ENCODE peak calls at places on chromosomes 5 and 9, in six cellular contexts. J is cardiac muscle cell, M is psoas muscle, D is neural progenitor cell, V is HCT116, G is gastrocnemius medialis. X is an unnamed sample.

GRCh38 chr5:79621056-79621455 is 8.8 kb downstream of the TENT2 start:
- DNase-seq in J (no peak), M (no peak), D (no peak), V (no peak), G (no peak), X (no peak)

GRCh38 chr9:5971740-5972139 is 43.7 kb downstream of the RANBP6 start:
- DNase-seq in J (no peak), M (no peak), D (no peak), V (no peak), G (no peak), X (no peak)

GRCh38 chr5:132808448-132808847 is 4.7 kb upstream of the SOWAHA start:
- DNase-seq in J (no peak), M (no peak), D (no peak), V (no peak), G (no peak), X (no peak)

GRCh38 chr5:1670342-1670741 is 129.3 kb downstream of the MRPL36 start:
- DNase-seq in J (no peak), M (no peak), D (no peak), V (no peak), G (no peak), X (no peak)

GRCh38 chr5:97243352-97243751 is 60.3 kb upstream of the RIOK2 start:
- DNase-seq in J (no peak), M (no peak), D (no peak), V (no peak), G (no peak), X (no peak)

GRCh38 chr9:93471135-93471534 is 17.8 kb upstream of the FAM120AOS start:
- DNase-seq in J (no peak), M (no peak), D (no peak), V (no peak), G (no peak), X (no peak)

GRCh38 chr9:89317282-89317681 is 1.0 kb upstream of the SECISBP2 start:
- DNase-seq in J (no peak), M (no peak), D (no peak), V (no peak), G (no peak), X (no peak)

GRCh38 chr5:59798862-59799667 is 94.5 kb downstream of the PDE4D start:
- DNase-seq in J (no peak), M (no peak), D (no peak), V (no peak), G (no peak), X (no peak)

GRCh38 chr5:14593326-14594036 is 11.9 kb downstream of the OTULINL start:
- DNase-seq in J (no peak), M (no peak), D (no peak), V (no peak), G (no peak), X (no peak)

GRCh38 chr5:132268698-132269551 is 11.4 kb downstream of the PDLIM4 start:
- DNase-seq in J (no peak), M (peak; percentile 32), D (peak; percentile 39), V (no peak), G (no peak), X (no peak)

GRCh38 chr5:123664961-123665360 is 153.0 kb downstream of the CSNK1G3 start:
- DNase-seq in J (no peak), M (no peak), D (no peak), V (no peak), G (no peak), X (no peak)

GRCh38 chr5:111691508-111691907 is 65.5 kb downstream of the NREP start:
- DNase-seq in J (no peak), M (no peak), D (no peak), V (no peak), G (no peak), X (no peak)

GRCh38 chr9:126398403-126399058 is 71.9 kb downstream of the MVB12B start:
- DNase-seq in J (peak; percentile 74), M (peak; percentile 79), D (peak; percentile 75), V (no peak), G (peak; percentile 46), X (peak; percentile 49)

GRCh38 chr5:89289604-89290003 is 406.6 kb upstream of the MEF2C start:
- DNase-seq in J (no peak), M (no peak), D (no peak), V (no peak), G (no peak), X (no peak)

GRCh38 chr5:128084228-128085167 is 932 bp downstream of the SLC12A2 start:
- DNase-seq in J (peak; percentile 47), M (peak; percentile 44), D (peak; percentile 57), V (no peak), G (peak; percentile 13), X (peak; percentile 56)

GRCh38 chr5:173268750-173269580 is 34.0 kb upstream of the NKX2-5 start:
- DNase-seq in J (peak; percentile 43), M (no peak), D (no peak), V (no peak), G (no peak), X (no peak)

GRCh38 chr5:138033275-138033808 is 463 bp upstream of the FAM13B start:
- DNase-seq in J (no peak), M (no peak), D (peak; percentile 55), V (no peak), G (no peak), X (no peak)

GRCh38 chr9:36450110-36450732 is 50.2 kb upstream of the RNF38 start:
- DNase-seq in J (peak; percentile 66), M (no peak), D (peak; percentile 64), V (peak; percentile 22), G (no peak), X (peak; percentile 65)

GRCh38 chr9:34405719-34406118 is 29.0 kb upstream of the MYORG start:
- DNase-seq in J (no peak), M (no peak), D (no peak), V (no peak), G (no peak), X (no peak)

GRCh38 chr5:60463179-60463868 is 236.6 kb downstream of the DEPDC1B start:
- DNase-seq in J (no peak), M (no peak), D (no peak), V (no peak), G (no peak), X (no peak)

GRCh38 chr9:37187269-37187668 is 66.9 kb downstream of the ZCCHC7 start:
- DNase-seq in J (no peak), M (no peak), D (no peak), V (no peak), G (no peak), X (no peak)

GRCh38 chr5:68450245-68450852 is 234.8 kb downstream of the PIK3R1 start:
- DNase-seq in J (no peak), M (no peak), D (no peak), V (no peak), G (no peak), X (no peak)

GRCh38 chr5:58932057-58932594 is 349.3 kb downstream of the RAB3C start:
- DNase-seq in J (no peak), M (no peak), D (no peak), V (no peak), G (no peak), X (no peak)

GRCh38 chr5:174172104-174172965 is 126.8 kb downstream of the NSG2 start:
- DNase-seq in J (no peak), M (no peak), D (peak; percentile 91), V (no peak), G (no peak), X (no peak)

GRCh38 chr5:119367502-119368237 is 11.9 kb downstream of the TNFAIP8 start:
- DNase-seq in J (no peak), M (no peak), D (no peak), V (no peak), G (no peak), X (no peak)

GRCh38 chr5:98258939-98259338 is 514.5 kb upstream of the RGMB start:
- DNase-seq in J (no peak), M (no peak), D (no peak), V (no peak), G (no peak), X (no peak)

GRCh38 chr5:14443665-14444064 is 137.9 kb upstream of the OTULINL start:
- DNase-seq in J (no peak), M (no peak), D (no peak), V (no peak), G (no peak), X (no peak)

DNA sequence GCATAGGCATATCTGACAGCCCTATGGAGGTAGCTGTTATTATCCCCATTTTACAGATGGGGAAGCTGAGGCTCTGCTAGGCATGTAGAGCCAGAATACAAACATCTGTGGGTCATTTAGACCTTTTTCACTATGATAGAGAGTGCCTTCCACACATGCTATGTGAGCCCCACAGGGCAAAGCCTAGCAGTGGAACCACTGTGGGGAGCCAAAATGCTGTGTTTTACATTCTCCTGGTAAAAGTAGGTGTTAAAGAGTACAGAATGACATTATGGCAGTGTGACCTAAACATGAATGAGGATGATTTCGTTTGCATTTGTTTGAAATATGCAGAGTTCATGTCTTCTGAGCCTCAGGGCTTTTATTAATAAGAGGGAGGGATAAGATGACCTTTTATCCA is 265.2 kb downstream of the MAST4 start:
- DNase-seq in J (no peak), M (no peak), D (no peak), V (no peak), G (no peak), X (no peak)
- H3K4me1 ChIP-seq in J (peaks cover 13% of the 10 kb centered on the region), M (no peaks in the 10 kb centered on the region), D (peaks cover 24% of the 10 kb centered on the region), V (no peaks in the 10 kb centered on the region), G (no peaks in the 10 kb centered on the region), X (peaks cover 2% of the 10 kb centered on the region)

GRCh38 chr5:151612689-151613427 is 21.7 kb upstream of the FAT2 start:
- DNase-seq in J (no peak), M (peak; percentile 30), D (no peak), V (peak; percentile 19), G (peak; percentile 65), X (no peak)

GRCh38 chr5:151611127-151611775 is 20.1 kb upstream of the FAT2 start:
- DNase-seq in J (no peak), M (no peak), D (no peak), V (no peak), G (no peak), X (no peak)

GRCh38 chr5:151615431-151615830 is 24.3 kb upstream of the FAT2 start:
- DNase-seq in J (no peak), M (no peak), D (no peak), V (no peak), G (no peak), X (no peak)

GRCh38 chr5:151617383-151617840 is 26.3 kb upstream of the FAT2 start:
- DNase-seq in J (no peak), M (no peak), D (no peak), V (no peak), G (no peak), X (no peak)

GRCh38 chr5:151614565-151614964 is 23.4 kb upstream of the FAT2 start:
- DNase-seq in J (no peak), M (no peak), D (no peak), V (no peak), G (no peak), X (no peak)
- H3K9me3 ChIP-seq in J (no peaks in the 10 kb centered on the region), M (no peaks in the 10 kb centered on the region), D (no peaks in the 10 kb centered on the region), V (no peaks in the 10 kb centered on the region), G (no peaks in the 10 kb centered on the region), X (no peaks in the 10 kb centered on the region)

GRCh38 chr5:143277536-143277935 is 126.0 kb downstream of the NR3C1 start:
- DNase-seq in J (no peak), M (no peak), D (no peak), V (no peak), G (no peak), X (no peak)
- H3K36me3 ChIP-seq in J (no peaks in the 10 kb centered on the region), M (peaks cover 34% of the 10 kb centered on the region), D (no peaks in the 10 kb centered on the region), V (no peaks in the 10 kb centered on the region), G (no peaks in the 10 kb centered on the region), X (no peaks in the 10 kb centered on the region)

DNA sequence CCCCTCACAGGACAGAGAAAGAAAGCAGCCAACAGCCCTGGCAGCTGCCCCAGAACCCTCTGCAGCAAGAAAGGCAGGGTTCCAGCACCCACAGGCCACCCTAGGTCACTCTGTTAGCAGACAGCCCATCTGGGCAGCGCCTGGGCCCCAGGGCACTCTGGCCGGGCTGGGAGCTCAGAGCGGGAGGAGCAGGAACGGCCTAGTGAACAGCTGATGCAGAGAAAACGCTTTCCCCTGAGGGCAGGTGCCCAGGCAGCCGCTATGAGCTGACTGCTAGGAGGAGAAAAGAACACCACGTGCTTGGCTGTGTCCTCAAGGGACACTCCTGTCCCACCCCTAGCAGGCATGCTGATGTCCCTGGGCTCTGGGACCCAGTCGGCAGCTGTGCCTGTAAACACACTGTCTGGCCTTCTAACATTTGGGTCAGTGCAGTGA is 6.6 kb downstream of the RALGDS start:
- DNase-seq in J (no peak), M (peak; percentile 67), D (no peak), V (no peak), G (peak; percentile 86), X (peak; percentile 59)
- H3K4me1 ChIP-seq in J (peaks cover 38% of the 10 kb centered on the region), M (peaks cover 78% of the 10 kb centered on the region), D (peaks cover 24% of the 10 kb centered on the region), V (no peaks in the 10 kb centered on the region), G (peaks cover 74% of the 10 kb centered on the region), X (no peaks in the 10 kb centered on the region)

X was measured in HAP-1.